ENCODE peak calls at places on chromosomes 2 and 18, in five cellular contexts. N is cardiac fibroblast, I is AG09309, F is RWPE1, V is AG04449. J is an unnamed sample.

GRCh38 chr2:55804535-55804934 is 110.9 kb upstream of the PNPT1 start:
- DNase-seq in I (no peak), N (no peak), V (no peak), F (no peak), J (peak; percentile 9)

GRCh38 chr2:100011272-100011711 is 131.1 kb downstream of the AFF3 start:
- DNase-seq in N (peak; percentile 41), V (peak; percentile 96), F (no peak), I (peak; percentile 94), J (no peak)

GRCh38 chr2:168607992-168608391 is 151.9 kb downstream of the CERS6 start:
- DNase-seq in V (no peak), N (peak; percentile 59), I (no peak), F (peak; percentile 30), J (no peak)

GRCh38 chr18:76697441-76697901 is 124.9 kb upstream of the ZNF236 start:
- DNase-seq in V (no peak), I (no peak), N (peak; percentile 29), F (no peak), J (peak; percentile 25)

GRCh38 chr2:26623541-26624497 is 17.3 kb downstream of the CIB4 start:
- DNase-seq in V (no peak), I (no peak), N (peak; percentile 58), F (no peak), J (no peak)

GRCh38 chr18:22933206-22933957 is at the start of gene RBBP8:
- DNase-seq in N (peak; percentile 83), V (no peak), I (no peak), F (peak; percentile 57), J (peak; percentile 92)

GRCh38 chr2:203596183-203596582 is 61.1 kb upstream of the RAPH1 start:
- DNase-seq in F (no peak), N (no peak), V (no peak), I (no peak), J (no peak)

GRCh38 chr2:190334479-190335224 is 8.7 kb upstream of the INPP1 start:
- DNase-seq in F (no peak), I (no peak), N (peak; percentile 49), V (no peak), J (no peak)

GRCh38 chr2:145199052-145199451 is 679.1 kb upstream of the ZEB2 start:
- DNase-seq in V (no peak), I (no peak), F (no peak), N (no peak), J (peak; percentile 6)

GRCh38 chr2:227799202-227799601 is 14.4 kb upstream of the CCL20 start:
- DNase-seq in I (no peak), V (no peak), N (no peak), F (no peak), J (no peak)

GRCh38 chr2:128531856-128532255 is 213.2 kb upstream of the HS6ST1 start:
- DNase-seq in I (no peak), N (no peak), V (no peak), F (no peak), J (no peak)

GRCh38 chr18:26510337-26510736 is 38.0 kb downstream of the KCTD1 start:
- DNase-seq in I (no peak), N (peak; percentile 47), F (no peak), V (no peak), J (no peak)

GRCh38 chr2:149438260-149438960 is 108.0 kb downstream of the LYPD6 start:
- DNase-seq in N (no peak), V (no peak), F (no peak), I (no peak), J (no peak)

GRCh38 chr2:3108710-3109702 is 268.6 kb downstream of the EIPR1 start:
- DNase-seq in V (no peak), F (no peak), N (no peak), I (no peak), J (no peak)

GRCh38 chr2:64404743-64405142 is 49.2 kb upstream of the LGALSL start:
- DNase-seq in I (no peak), N (peak; percentile 73), F (no peak), V (no peak), J (peak; percentile 77)

GRCh38 chr2:175631247-175631628 is 370.8 kb downstream of the LNPK start:
- DNase-seq in F (peak; percentile 16), V (no peak), I (no peak), N (no peak), J (no peak)

GRCh38 chr18:3368193-3368592 is 81.8 kb upstream of the TGIF1 start:
- DNase-seq in N (peak; percentile 91), I (peak; percentile 24), F (peak; percentile 72), V (no peak), J (no peak)

GRCh38 chr2:240149943-240150784 is 9.7 kb upstream of the OTOS start:
- DNase-seq in I (no peak), N (peak; percentile 45), F (peak; percentile 65), V (no peak), J (peak; percentile 73)

GRCh38 chr2:239157269-239157668 is 243.6 kb downstream of the HDAC4 start:
- DNase-seq in N (no peak), F (no peak), I (no peak), V (no peak), J (no peak)

GRCh38 chr2:188601391-188601790 is 309.7 kb downstream of the GULP1 start:
- DNase-seq in I (no peak), F (no peak), N (no peak), V (no peak), J (no peak)

GRCh38 chr2:85804583-85804982 is 50.8 kb downstream of the ATOH8 start:
- DNase-seq in F (peak; percentile 54), V (no peak), I (no peak), N (peak; percentile 23), J (no peak)

GRCh38 chr2:145022671-145023330 is 502.9 kb upstream of the ZEB2 start:
- DNase-seq in V (peak; percentile 79), I (peak; percentile 94), N (peak; percentile 81), F (no peak), J (no peak)

GRCh38 chr18:48319796-48320638 is 89.2 kb downstream of the ZBTB7C start:
- DNase-seq in N (peak; percentile 46), V (peak; percentile 5), I (no peak), F (no peak), J (no peak)

GRCh38 chr2:7375901-7376300 is 458.7 kb downstream of the RNF144A start:
- DNase-seq in I (no peak), F (no peak), N (no peak), V (no peak), J (no peak)

GRCh38 chr2:127566576-127566975 is 31.1 kb downstream of the MYO7B start:
- DNase-seq in I (no peak), N (no peak), V (no peak), F (no peak), J (no peak)

GRCh38 chr2:113707106-113707505 is 49.3 kb downstream of the SLC35F5 start:
- DNase-seq in V (no peak), N (peak; percentile 16), I (no peak), F (no peak), J (no peak)

GRCh38 chr2:230956827-230957755 is 32.0 kb upstream of the GPR55 start:
- DNase-seq in N (peak; percentile 18), V (no peak), I (no peak), F (peak; percentile 80), J (peak; percentile 72)

GRCh38 chr2:96507957-96508520 is 2.9 kb upstream of the NEURL3 start:
- DNase-seq in N (peak; percentile 60), V (no peak), I (no peak), F (peak; percentile 64), J (peak; percentile 95)

GRCh38 chr18:48663931-48664847 is 125.4 kb downstream of the CTIF start:
- DNase-seq in F (peak; percentile 41), I (no peak), N (peak; percentile 61), V (no peak), J (peak; percentile 87)

DNA sequence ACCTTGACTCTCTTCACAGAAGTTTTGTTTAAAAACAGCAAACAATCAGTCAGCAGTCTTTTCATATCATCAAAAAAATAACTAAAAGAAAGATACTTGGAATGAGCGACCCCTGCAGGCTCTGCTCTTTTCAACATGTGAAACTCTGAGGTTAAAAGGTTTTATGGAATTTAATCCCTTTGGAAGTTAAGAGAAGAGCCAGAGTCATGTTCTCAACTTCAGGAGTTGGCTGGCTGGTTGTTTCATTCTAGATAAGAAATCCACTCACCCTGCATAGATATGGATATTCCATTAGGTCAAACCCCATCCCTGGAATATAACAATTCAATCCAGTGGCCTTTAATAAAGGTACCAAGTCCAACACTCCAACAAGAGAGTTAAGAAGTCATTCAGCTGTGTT is 115.6 kb upstream of the RMDN2 start:
- DNase-seq in F (no peak), N (peak; percentile 73), I (no peak), V (no peak), J (no peak)
- TF ChIP-seq CTCF in F (no peak), N (peak; percentile 65), I (peak; percentile 62), V (peak; percentile 35), J (peak; percentile 19)

GRCh38 chr2:47907097-47907781 is 941 bp upstream of the FBXO11 start:
- DNase-seq in V (no peak), N (no peak), F (no peak), I (no peak), J (peak; percentile 20)
- TF ChIP-seq CTCF in V (no peak), N (no peak), F (no peak), I (no peak), J (no peak)

GRCh38 chr2:195830968-195831810 is 174.2 kb downstream of the SLC39A10 start:
- DNase-seq in F (no peak), I (no peak), N (no peak), V (no peak), J (no peak)
- TF ChIP-seq CTCF in F (no peak), I (no peak), N (no peak), V (no peak), J (no peak)

GRCh38 chr2:218230882-218231281 is 13.9 kb downstream of the ARPC2 start:
- DNase-seq in V (no peak), F (no peak), N (peak; percentile 43), I (no peak), J (no peak)
- TF ChIP-seq CTCF in V (no peak), F (no peak), N (peak; percentile 43), I (no peak), J (no peak)

J was measured in nephron progenitor cell.